ENCODE peak calls at places on chromosome 19, in five cellular contexts. One of them, this sample, is unnamed.

GRCh38 chr19:28878862-28879566 is 333.9 kb downstream of the UQCRFS1 start:
- DNase-seq in psoas muscle: peak; percentile 52
- DNase-seq in left ventricle myocardium inferior: peak; percentile 46
- DNase-seq in cardiac muscle cell: peak; percentile 83
- DNase-seq in breast epithelium: peak; percentile 67
- DNase-seq in this sample: peak; percentile 69

GRCh38 chr19:46607441-46607841 is 6.3 kb downstream of the CALM3 start:
- DNase-seq in left ventricle myocardium inferior: no peak
- DNase-seq in psoas muscle: no peak
- DNase-seq in breast epithelium: peak; percentile 22
- DNase-seq in cardiac muscle cell: no peak
- DNase-seq in this sample: no peak

GRCh38 chr19:33339750-33340029 is 33.8 kb upstream of the CEBPG start:
- DNase-seq in psoas muscle: no peak
- DNase-seq in breast epithelium: no peak
- DNase-seq in left ventricle myocardium inferior: no peak
- DNase-seq in cardiac muscle cell: no peak
- DNase-seq in this sample: no peak

GRCh38 chr19:1538978-1539377 is 15.1 kb downstream of the PLK5 start:
- DNase-seq in psoas muscle: no peak
- DNase-seq in left ventricle myocardium inferior: no peak
- DNase-seq in breast epithelium: no peak
- DNase-seq in cardiac muscle cell: peak; percentile 25
- DNase-seq in this sample: no peak

GRCh38 chr19:55600336-55601028 is 394 bp downstream of the ZNF524 start:
- DNase-seq in breast epithelium: no peak
- DNase-seq in left ventricle myocardium inferior: peak; percentile 76
- DNase-seq in cardiac muscle cell: no peak
- DNase-seq in psoas muscle: no peak
- DNase-seq in this sample: peak; percentile 53

GRCh38 chr19:32041681-32042292 is 303.6 kb upstream of the ZNF507 start:
- DNase-seq in breast epithelium: no peak
- DNase-seq in left ventricle myocardium inferior: peak; percentile 27
- DNase-seq in psoas muscle: peak; percentile 22
- DNase-seq in cardiac muscle cell: peak; percentile 56
- DNase-seq in this sample: peak; percentile 46

GRCh38 chr19:54248016-54248601 is 5.5 kb upstream of the LILRA6 start:
- DNase-seq in psoas muscle: no peak
- DNase-seq in cardiac muscle cell: peak; percentile 37
- DNase-seq in breast epithelium: no peak
- DNase-seq in left ventricle myocardium inferior: no peak
- DNase-seq in this sample: peak; percentile 44

GRCh38 chr19:7874080-7874856 is at the start of gene PRR36:
- DNase-seq in psoas muscle: no peak
- DNase-seq in left ventricle myocardium inferior: no peak
- DNase-seq in cardiac muscle cell: no peak
- DNase-seq in breast epithelium: peak; percentile 72
- DNase-seq in this sample: peak; percentile 63

GRCh38 chr19:41862445-41862986 is 2.5 kb downstream of the RPS19 start:
- DNase-seq in left ventricle myocardium inferior: no peak
- DNase-seq in cardiac muscle cell: no peak
- DNase-seq in psoas muscle: no peak
- DNase-seq in breast epithelium: no peak
- DNase-seq in this sample: no peak

GRCh38 chr19:2049741-2050348 is 1.2 kb downstream of the MKNK2 start:
- DNase-seq in cardiac muscle cell: peak; percentile 70
- DNase-seq in psoas muscle: peak; percentile 85
- DNase-seq in left ventricle myocardium inferior: peak; percentile 83
- DNase-seq in breast epithelium: peak; percentile 88
- DNase-seq in this sample: peak; percentile 90

GRCh38 chr19:5964816-5965565 is 12.9 kb downstream of the RANBP3 start:
- DNase-seq in psoas muscle: no peak
- DNase-seq in cardiac muscle cell: no peak
- DNase-seq in breast epithelium: no peak
- DNase-seq in left ventricle myocardium inferior: no peak
- DNase-seq in this sample: no peak
- H3K4me1 ChIP-seq in psoas muscle: peaks cover 76% of the 10 kb centered on the region
- H3K4me1 ChIP-seq in cardiac muscle cell: peaks cover 60% of the 10 kb centered on the region
- H3K4me1 ChIP-seq in breast epithelium: peaks cover 23% of the 10 kb centered on the region
- H3K4me1 ChIP-seq in left ventricle myocardium inferior: peaks cover 100% of the 10 kb centered on the region
- H3K4me1 ChIP-seq in this sample: peaks cover 53% of the 10 kb centered on the region

GRCh38 chr19:17830567-17831418 is 9.5 kb upstream of the INSL3 start:
- DNase-seq in left ventricle myocardium inferior: no peak
- DNase-seq in breast epithelium: no peak
- DNase-seq in psoas muscle: peak; percentile 42
- DNase-seq in cardiac muscle cell: peak; percentile 67
- DNase-seq in this sample: peak; percentile 51
- H3K36me3 ChIP-seq in left ventricle myocardium inferior: no peaks in the 10 kb centered on the region
- H3K36me3 ChIP-seq in breast epithelium: no peaks in the 10 kb centered on the region
- H3K36me3 ChIP-seq in psoas muscle: no peaks in the 10 kb centered on the region
- H3K36me3 ChIP-seq in cardiac muscle cell: no peaks in the 10 kb centered on the region
- H3K36me3 ChIP-seq in this sample: peaks cover 13% of the 10 kb centered on the region

DNA sequence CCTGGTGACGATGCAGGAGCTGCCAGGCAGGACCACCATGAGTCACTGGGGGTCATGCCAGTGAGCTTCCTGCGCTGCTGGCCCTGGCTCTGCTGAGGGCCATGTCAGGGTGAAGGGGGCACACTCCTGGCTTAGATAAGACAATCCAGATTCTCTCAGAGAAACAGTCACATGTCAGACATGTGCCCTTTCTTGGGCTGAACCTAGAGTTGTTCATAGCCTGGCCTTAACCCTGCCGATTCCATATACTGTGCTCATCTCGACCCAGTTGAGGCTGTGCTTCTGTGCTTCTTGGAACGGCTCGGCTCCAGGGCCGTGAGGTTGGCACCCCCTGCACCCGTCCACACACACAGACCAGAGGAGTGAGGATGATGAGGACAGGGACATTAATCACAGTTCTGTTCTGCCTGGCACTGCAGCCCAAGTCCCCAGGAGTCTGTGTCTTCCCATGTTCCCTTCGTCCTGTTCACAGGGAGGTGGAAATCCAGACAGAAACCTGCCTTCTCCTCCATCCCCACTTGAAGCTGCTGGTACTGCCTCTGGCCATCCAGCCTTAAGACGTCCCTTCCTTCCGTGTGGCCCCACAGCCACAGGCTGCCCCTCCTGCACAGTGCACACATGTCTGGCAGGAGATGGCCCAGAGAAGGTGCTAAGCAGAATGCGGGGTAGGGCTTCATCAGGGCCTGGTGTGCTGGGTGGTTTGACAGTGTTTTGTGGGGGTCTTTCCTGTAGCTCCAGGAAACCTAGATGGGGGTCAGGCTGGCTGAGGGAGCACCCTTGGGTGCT is 50.0 kb downstream of the LYL1 start:
- DNase-seq in psoas muscle: no peak
- DNase-seq in left ventricle myocardium inferior: no peak
- DNase-seq in cardiac muscle cell: no peak
- DNase-seq in breast epithelium: no peak
- DNase-seq in this sample: no peak
- H3K4me1 ChIP-seq in psoas muscle: peaks cover 94% of the 10 kb centered on the region
- H3K4me1 ChIP-seq in left ventricle myocardium inferior: peaks cover 93% of the 10 kb centered on the region
- H3K4me1 ChIP-seq in cardiac muscle cell: peaks cover 33% of the 10 kb centered on the region
- H3K4me1 ChIP-seq in breast epithelium: peaks cover 61% of the 10 kb centered on the region
- H3K4me1 ChIP-seq in this sample: peaks cover 15% of the 10 kb centered on the region

GRCh38 chr19:12886943-12887747 is at the start of gene KLF1:
- DNase-seq in psoas muscle: no peak
- DNase-seq in cardiac muscle cell: no peak
- DNase-seq in left ventricle myocardium inferior: no peak
- DNase-seq in breast epithelium: no peak
- DNase-seq in this sample: no peak
- H3K36me3 ChIP-seq in psoas muscle: no peaks in the 10 kb centered on the region
- H3K36me3 ChIP-seq in cardiac muscle cell: no peaks in the 10 kb centered on the region
- H3K36me3 ChIP-seq in left ventricle myocardium inferior: no peaks in the 10 kb centered on the region
- H3K36me3 ChIP-seq in breast epithelium: no peaks in the 10 kb centered on the region
- H3K36me3 ChIP-seq in this sample: no peaks in the 10 kb centered on the region

GRCh38 chr19:30666301-30666803 is 294.2 kb downstream of the ZNF536 start:
- DNase-seq in cardiac muscle cell: peak; percentile 36
- DNase-seq in left ventricle myocardium inferior: no peak
- DNase-seq in breast epithelium: no peak
- DNase-seq in psoas muscle: peak; percentile 42
- DNase-seq in this sample: no peak

GRCh38 chr19:30662211-30662861 is 290.2 kb downstream of the ZNF536 start:
- DNase-seq in breast epithelium: no peak
- DNase-seq in cardiac muscle cell: no peak
- DNase-seq in psoas muscle: no peak
- DNase-seq in left ventricle myocardium inferior: no peak
- DNase-seq in this sample: no peak

GRCh38 chr19:30665449-30665848 is 293.3 kb downstream of the ZNF536 start:
- DNase-seq in breast epithelium: no peak
- DNase-seq in psoas muscle: no peak
- DNase-seq in left ventricle myocardium inferior: no peak
- DNase-seq in cardiac muscle cell: no peak
- DNase-seq in this sample: no peak

GRCh38 chr19:30667227-30667626 is 295.0 kb downstream of the ZNF536 start:
- DNase-seq in left ventricle myocardium inferior: no peak
- DNase-seq in breast epithelium: no peak
- DNase-seq in cardiac muscle cell: no peak
- DNase-seq in psoas muscle: no peak
- DNase-seq in this sample: no peak

DNA sequence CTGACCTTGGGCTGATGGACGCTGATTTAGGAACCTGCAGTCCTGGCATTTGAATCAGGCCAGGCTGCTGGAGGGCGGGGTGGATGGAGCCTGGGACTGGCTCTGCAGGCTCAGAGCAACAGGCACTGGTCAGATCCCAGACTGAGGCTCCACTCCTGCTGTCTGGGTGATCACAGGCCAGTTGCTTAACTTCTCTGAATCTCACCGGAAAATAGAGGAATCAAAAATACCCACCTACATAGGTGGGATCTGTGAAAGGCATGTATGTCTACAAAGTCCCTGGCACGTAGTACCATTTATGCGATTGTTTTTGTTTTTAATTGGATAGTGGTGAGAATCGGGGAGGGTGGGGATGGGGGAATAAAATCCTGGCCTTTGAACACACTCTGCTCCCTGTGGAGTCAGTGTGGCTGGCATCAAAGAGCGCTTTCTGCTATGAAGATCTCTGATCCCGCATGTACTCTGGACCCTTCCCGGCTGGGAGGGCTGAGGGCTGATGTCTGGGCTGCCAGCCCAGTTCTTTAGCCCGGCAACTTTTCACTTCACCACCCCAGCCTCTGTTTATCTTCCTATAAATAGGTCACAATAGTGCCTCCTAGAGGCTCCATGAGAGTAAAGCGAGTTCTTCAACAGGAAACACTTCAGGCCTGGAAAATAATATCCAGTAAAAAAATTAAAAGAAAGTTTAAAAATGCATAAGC is 292.3 kb downstream of the ZNF536 start:
- DNase-seq in psoas muscle: peak; percentile 31
- DNase-seq in breast epithelium: no peak
- DNase-seq in cardiac muscle cell: peak; percentile 8
- DNase-seq in left ventricle myocardium inferior: peak; percentile 63
- DNase-seq in this sample: no peak
- H3K4me1 ChIP-seq in psoas muscle: no peaks in the 10 kb centered on the region
- H3K4me1 ChIP-seq in breast epithelium: no peaks in the 10 kb centered on the region
- H3K4me1 ChIP-seq in cardiac muscle cell: no peaks in the 10 kb centered on the region
- H3K4me1 ChIP-seq in left ventricle myocardium inferior: peaks cover 36% of the 10 kb centered on the region
- H3K4me1 ChIP-seq in this sample: no peaks in the 10 kb centered on the region